ENCODE peak calls at places on chromosomes 1 and 21, in four cellular contexts. S, P, D and K are unnamed samples.

GRCh38 chr1:181075727-181076350 is 12.7 kb upstream of the IER5 start:
- DNase-seq in S (no peak), D (no peak), P (no peak), K (no peak)

GRCh38 chr1:205077934-205078311 is 6.3 kb downstream of the TMEM81 start:
- DNase-seq in P (no peak), D (no peak), S (no peak), K (no peak)

GRCh38 chr1:194644528-194644927 is 1458.1 kb upstream of the B3GALT2 start:
- DNase-seq in S (no peak), D (no peak), P (no peak), K (no peak)

GRCh38 chr21:43591468-43592050 is 67.7 kb downstream of the HSF2BP start:
- DNase-seq in S (no peak), P (no peak), D (no peak), K (no peak)

GRCh38 chr1:1141244-1141910 is 25.5 kb upstream of the C1orf159 start:
- DNase-seq in S (no peak), D (no peak), P (no peak), K (no peak)

GRCh38 chr1:156114919-156115513 is 505 bp downstream of the LMNA start:
- DNase-seq in S (no peak), D (no peak), P (peak; percentile 79), K (no peak)

GRCh38 chr1:67973061-67973460 is 77.4 kb downstream of the DIRAS3 start:
- DNase-seq in P (no peak), D (no peak), S (no peak), K (no peak)

GRCh38 chr1:160115545-160116276 is at the start of gene ATP1A2:
- DNase-seq in S (no peak), P (peak; percentile 69), D (no peak), K (no peak)

GRCh38 chr1:222974496-222974895 is 159.7 kb downstream of the DISP1 start:
- DNase-seq in D (no peak), S (no peak), P (no peak), K (no peak)

GRCh38 chr1:216632980-216633379 is 90.2 kb downstream of the ESRRG start:
- DNase-seq in P (no peak), S (no peak), D (no peak), K (no peak)

GRCh38 chr1:232445361-232446106 is 184.4 kb downstream of the SIPA1L2 start:
- DNase-seq in D (no peak), S (no peak), P (no peak), K (no peak)

GRCh38 chr1:191151321-191151807 is 673.7 kb upstream of the BRINP3 start:
- DNase-seq in S (no peak), P (no peak), D (no peak), K (no peak)

GRCh38 chr21:34807881-34808568 is 139.2 kb downstream of the CLIC6 start:
- DNase-seq in D (no peak), P (no peak), S (no peak), K (no peak)

GRCh38 chr1:206941766-206942418 is 4.4 kb downstream of the PIGR start:
- DNase-seq in D (no peak), P (no peak), S (no peak), K (no peak)

GRCh38 chr21:33254766-33255165 is 11.4 kb upstream of the IL10RB start:
- DNase-seq in S (no peak), D (no peak), P (no peak), K (no peak)

GRCh38 chr21:43658769-43659135 is 536 bp downstream of the HSF2BP start:
- DNase-seq in S (no peak), D (no peak), P (no peak), K (no peak)

GRCh38 chr1:102191723-102192122 is 195.0 kb upstream of the OLFM3 start:
- DNase-seq in P (no peak), S (no peak), D (peak; percentile 7), K (no peak)

GRCh38 chr1:197521118-197521739 is 253.2 kb downstream of the CRB1 start:
- DNase-seq in P (no peak), S (peak; percentile 6), D (no peak), K (no peak)

GRCh38 chr1:209529233-209529632 is 54.3 kb upstream of the CAMK1G start:
- DNase-seq in P (no peak), D (no peak), S (no peak), K (no peak)

GRCh38 chr1:201754353-201754752 is 74.6 kb upstream of the IPO9 start:
- DNase-seq in P (no peak), D (no peak), S (no peak), K (no peak)

GRCh38 chr21:28160378-28160777 is 832.3 kb downstream of the LTN1 start:
- DNase-seq in D (no peak), P (no peak), S (no peak), K (no peak)

GRCh38 chr1:36913523-36914060 is 120.7 kb downstream of the GRIK3 start:
- DNase-seq in D (no peak), S (no peak), P (no peak), K (no peak)

GRCh38 chr1:156025873-156026272 is 5.1 kb upstream of the SSR2 start:
- DNase-seq in P (peak; percentile 73), D (no peak), S (peak; percentile 30), K (peak; percentile 46)

GRCh38 chr21:27477321-27477720 is 510.4 kb upstream of the ADAMTS5 start:
- DNase-seq in D (no peak), P (no peak), S (no peak), K (no peak)

GRCh38 chr1:14777516-14778506 is 179.3 kb downstream of the KAZN start:
- DNase-seq in S (no peak), P (no peak), D (no peak), K (no peak)

GRCh38 chr1:93613895-93614294 is 67.7 kb downstream of the BCAR3 start:
- DNase-seq in P (no peak), D (no peak), S (no peak), K (no peak)

GRCh38 chr1:8752921-8753713 is 64.3 kb downstream of the RERE start:
- DNase-seq in S (no peak), P (no peak), D (no peak), K (no peak)

GRCh38 chr1:109643385-109644230 is 12.3 kb upstream of the GSTM4 start:
- DNase-seq in S (peak; percentile 81), D (no peak), P (peak; percentile 99), K (peak; percentile 78)

GRCh38 chr1:58487002-58487401 is 59.5 kb downstream of the OMA1 start:
- DNase-seq in S (no peak), P (no peak), D (no peak), K (no peak)

GRCh38 chr1:58149266-58149812 is 397.2 kb downstream of the OMA1 start:
- DNase-seq in D (no peak), S (no peak), P (no peak), K (no peak)

GRCh38 chr21:20997633-20998455 is at the start of gene NCAM2:
- DNase-seq in P (peak; percentile 88), S (peak; percentile 15), D (no peak), K (no peak)

GRCh38 chr21:36425286-36425685 is 40.1 kb downstream of the CHAF1B start:
- DNase-seq in P (no peak), S (no peak), D (no peak), K (no peak)

GRCh38 chr1:152479792-152480595 is 30.6 kb upstream of the LCE5A start:
- DNase-seq in S (no peak), P (peak; percentile 57), D (no peak), K (no peak)

GRCh38 chr1:31957701-31958674 is 19.8 kb upstream of the PTP4A2 start:
- DNase-seq in S (no peak), P (no peak), D (peak; percentile 84), K (peak; percentile 30)
- TF ChIP-seq POLR2A in S (peak; percentile 72), P (no peak), D (peak; percentile 40), K (no peak)

DNA sequence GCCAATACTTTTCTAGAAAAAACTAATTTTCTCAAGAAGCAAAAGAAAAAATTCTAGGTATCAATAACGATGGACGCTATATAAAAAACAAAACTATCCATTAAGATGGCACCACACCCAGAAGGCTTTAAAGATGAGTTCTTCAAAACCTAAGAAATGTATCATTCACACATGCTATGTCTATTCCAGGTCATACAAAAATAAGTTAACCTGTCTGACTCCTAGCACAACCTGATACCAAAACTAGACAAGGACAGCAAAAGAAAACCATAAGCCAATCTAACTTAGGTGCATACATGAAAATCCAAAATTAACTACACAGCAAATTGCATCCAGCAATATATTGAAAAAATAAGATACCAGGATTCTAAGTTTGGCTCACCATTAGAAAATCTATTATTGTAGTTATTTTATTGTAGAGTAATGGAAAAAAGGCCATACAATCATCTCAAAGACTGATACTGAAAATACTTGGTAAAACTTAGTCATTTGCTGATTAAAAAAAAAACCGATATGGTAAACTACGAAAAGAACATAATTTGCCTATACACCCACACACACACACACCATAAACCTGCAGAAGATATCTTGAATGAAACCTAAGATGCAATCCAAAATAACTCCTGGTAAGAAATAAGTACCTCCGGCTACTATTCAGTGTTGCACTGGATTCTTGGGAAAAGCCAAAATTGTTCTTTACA is 55.0 kb downstream of the TRAF5 start:
- DNase-seq in S (no peak), D (no peak), P (no peak), K (peak; percentile 2)
- TF ChIP-seq TAF1 in S (no peak), D (no peak), P (no peak), K (no peak)

GRCh38 chr1:244862699-244863490 is 1.4 kb downstream of the HNRNPU start:
- DNase-seq in P (peak; percentile 93), D (peak; percentile 45), S (peak; percentile 74), K (peak; percentile 64)
- TF ChIP-seq POLR2A in P (peak; percentile 75), D (peak; percentile 85), S (no peak), K (peak; percentile 75)

GRCh38 chr1:154866995-154867795 is 2.9 kb downstream of the KCNN3 start:
- DNase-seq in D (no peak), P (no peak), S (no peak), K (no peak)
- TF ChIP-seq TAF1 in D (no peak), P (no peak), S (no peak), K (no peak)

DNA sequence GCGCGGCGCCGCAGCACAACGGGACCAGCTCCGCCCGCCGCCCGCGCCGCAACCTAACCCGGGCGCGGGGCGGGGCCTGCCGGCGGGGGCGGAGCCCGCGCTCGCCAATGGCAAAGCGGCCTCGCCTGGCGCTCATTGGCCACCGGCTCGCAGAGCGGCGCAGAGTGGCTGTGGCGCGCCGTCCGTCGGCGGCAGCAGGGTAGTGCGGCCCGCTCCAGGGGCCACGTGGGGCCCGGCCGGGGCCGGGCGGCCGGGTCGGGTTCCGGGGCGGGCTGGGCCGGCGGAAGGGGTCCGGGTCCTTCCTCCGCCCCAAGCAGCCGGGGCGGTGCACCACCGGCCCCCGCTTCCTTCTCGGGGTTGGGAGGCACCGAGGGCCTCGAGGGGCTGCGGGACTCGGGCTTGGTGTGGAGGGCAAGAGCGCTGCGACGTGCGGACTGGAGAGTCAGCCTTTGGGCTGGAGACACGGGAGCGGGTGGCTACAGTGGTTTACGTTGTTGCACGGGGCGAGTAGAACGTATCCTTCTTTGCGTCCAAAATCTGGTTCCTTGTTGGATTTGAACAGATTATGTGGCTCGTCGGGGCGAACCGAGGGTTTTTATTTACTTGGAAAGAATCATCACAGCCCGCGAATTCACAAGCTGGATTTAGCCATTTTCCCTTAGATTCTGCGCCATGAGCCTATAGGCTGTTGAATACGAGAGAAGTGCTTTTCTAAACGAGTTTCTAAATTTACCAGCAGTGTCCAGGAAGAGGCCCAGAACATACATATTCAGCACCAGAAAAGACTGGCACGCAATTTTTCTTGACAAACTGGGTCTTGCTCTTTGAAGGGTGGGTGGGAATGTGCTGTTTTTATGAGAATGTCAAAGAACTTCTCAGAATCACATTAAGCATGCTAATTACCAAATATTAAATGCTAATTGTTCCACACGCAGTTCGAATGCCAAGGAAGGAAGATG is at the start of gene SRM:
- DNase-seq in S (peak; percentile 98), P (peak; percentile 90), D (peak; percentile 40), K (peak; percentile 99)
- TF ChIP-seq POLR2A in S (peak; percentile 82), P (peak; percentile 18), D (peak; percentile 82), K (peak; percentile 79)